ENCODE peak calls at places on chromosomes 16 and 17, in five cellular contexts. W, L, C, B and G are unnamed samples.

GRCh38 chr16:25155553-25156460 is 44.3 kb downstream of the LCMT1 start:
- DNase-seq in L (no peak), B (peak; percentile 45), W (peak; percentile 44), C (no peak), G (no peak)

GRCh38 chr16:85365120-85365519 is 248.0 kb upstream of the GSE1 start:
- DNase-seq in B (no peak), C (no peak), L (peak; percentile 62), W (no peak), G (peak; percentile 47)

GRCh38 chr17:72381597-72382397 is 261.0 kb downstream of the SOX9 start:
- DNase-seq in W (no peak), C (no peak), B (no peak), L (peak; percentile 94), G (peak; percentile 90)

GRCh38 chr16:83925957-83926725 is 26.9 kb upstream of the OSGIN1 start:
- DNase-seq in C (no peak), W (peak; percentile 24), L (no peak), B (no peak), G (no peak)

GRCh38 chr16:84737658-84738057 is 37.9 kb downstream of the USP10 start:
- DNase-seq in L (no peak), B (no peak), W (no peak), C (peak; percentile 82), G (no peak)

GRCh38 chr17:50266384-50267073 is 7.7 kb upstream of the TMEM92 start:
- DNase-seq in L (no peak), B (peak; percentile 19), W (peak; percentile 76), C (peak; percentile 39), G (peak; percentile 40)

GRCh38 chr16:85616608-85617311 is 3.6 kb downstream of the GSE1 start:
- DNase-seq in B (no peak), W (no peak), C (peak; percentile 63), L (no peak), G (no peak)

GRCh38 chr16:85683363-85683762 is 5.4 kb downstream of the GINS2 start:
- DNase-seq in L (no peak), W (no peak), B (no peak), C (no peak), G (no peak)

GRCh38 chr17:65572581-65573282 is 11.3 kb upstream of the AXIN2 start:
- DNase-seq in W (no peak), C (no peak), B (no peak), L (peak; percentile 93), G (peak; percentile 98)

GRCh38 chr16:10729649-10730048 is 14.0 kb upstream of the NUBP1 start:
- DNase-seq in L (peak; percentile 36), W (peak; percentile 42), C (peak; percentile 21), B (peak; percentile 82), G (no peak)

GRCh38 chr16:78639775-78640174 is 540.3 kb downstream of the WWOX start:
- DNase-seq in C (no peak), L (no peak), B (no peak), W (no peak), G (no peak)

GRCh38 chr17:50062323-50063243 is 6.7 kb downstream of the ITGA3 start:
- DNase-seq in B (peak; percentile 99), W (peak; percentile 99), L (peak; percentile 54), C (peak; percentile 88), G (no peak)

GRCh38 chr17:77693776-77694175 is 264.7 kb upstream of the TNRC6C start:
- DNase-seq in C (no peak), L (no peak), B (no peak), W (no peak), G (peak; percentile 29)

GRCh38 chr16:88651989-88652762 is 1.3 kb upstream of the CYBA start:
- DNase-seq in C (no peak), B (no peak), L (no peak), W (no peak), G (no peak)

GRCh38 chr16:86494565-86495356 is 15.6 kb upstream of the FOXF1 start:
- DNase-seq in C (no peak), B (no peak), W (no peak), L (peak; percentile 17), G (peak; percentile 39)

GRCh38 chr17:38879878-38880727 is 10.2 kb downstream of the LASP1 start:
- DNase-seq in W (peak; percentile 98), L (peak; percentile 95), C (peak; percentile 41), B (peak; percentile 97), G (peak; percentile 96)

GRCh38 chr16:22235839-22236745 is 30.0 kb downstream of the EEF2K start:
- DNase-seq in C (peak; percentile 48), W (no peak), B (no peak), L (no peak), G (no peak)